ENCODE peak calls at places on chromosomes 13 and 19, in ten cellular contexts. One of them, this sample, is unnamed.

GRCh38 chr13:59261928-59262488 is 901.7 kb downstream of the DIAPH3 start:
- DNase-seq in astrocyte of the spinal cord: no peak
- DNase-seq in nephron progenitor cell: no peak
- DNase-seq in SJSA1: no peak
- DNase-seq in heart left ventricle: no peak
- DNase-seq in GM13977: no peak
- DNase-seq in EH: no peak
- DNase-seq in foreskin fibroblast: no peak
- DNase-seq in NCI-H1105: no peak
- DNase-seq in stimulated activated CD4-positive, alpha-beta T cell treated with anti-CD3 and anti-CD28 coated beads, Interleukin-2, amount 100 ng/mL, for 48 hours: no peak
- DNase-seq in this sample: no peak

GRCh38 chr19:13781547-13781946 is 7.3 kb downstream of the C19orf53 start:
- DNase-seq in astrocyte of the spinal cord: peak
- DNase-seq in nephron progenitor cell: peak
- DNase-seq in SJSA1: peak
- DNase-seq in heart left ventricle: peak
- DNase-seq in GM13977: no peak
- DNase-seq in EH: peak
- DNase-seq in foreskin fibroblast: peak
- DNase-seq in NCI-H1105: peak
- DNase-seq in stimulated activated CD4-positive, alpha-beta T cell treated with anti-CD3 and anti-CD28 coated beads, Interleukin-2, amount 100 ng/mL, for 48 hours: no peak
- DNase-seq in this sample: peak

GRCh38 chr13:22135446-22135845 is 464.6 kb downstream of the FGF9 start:
- DNase-seq in astrocyte of the spinal cord: no peak
- DNase-seq in nephron progenitor cell: no peak
- DNase-seq in SJSA1: no peak
- DNase-seq in heart left ventricle: no peak
- DNase-seq in GM13977: no peak
- DNase-seq in EH: no peak
- DNase-seq in foreskin fibroblast: no peak
- DNase-seq in NCI-H1105: no peak
- DNase-seq in stimulated activated CD4-positive, alpha-beta T cell treated with anti-CD3 and anti-CD28 coated beads, Interleukin-2, amount 100 ng/mL, for 48 hours: no peak
- DNase-seq in this sample: no peak

GRCh38 chr19:56114051-56114694 is 6.9 kb downstream of the ZNF787 start:
- DNase-seq in astrocyte of the spinal cord: no peak
- DNase-seq in nephron progenitor cell: no peak
- DNase-seq in SJSA1: no peak
- DNase-seq in heart left ventricle: no peak
- DNase-seq in GM13977: no peak
- DNase-seq in EH: no peak
- DNase-seq in foreskin fibroblast: no peak
- DNase-seq in NCI-H1105: no peak
- DNase-seq in stimulated activated CD4-positive, alpha-beta T cell treated with anti-CD3 and anti-CD28 coated beads, Interleukin-2, amount 100 ng/mL, for 48 hours: no peak
- DNase-seq in this sample: no peak

GRCh38 chr19:15452111-15453047 is 2.6 kb upstream of the WIZ start:
- DNase-seq in astrocyte of the spinal cord: peak
- DNase-seq in nephron progenitor cell: peak
- DNase-seq in SJSA1: peak
- DNase-seq in heart left ventricle: peak
- DNase-seq in GM13977: no peak
- DNase-seq in EH: peak
- DNase-seq in foreskin fibroblast: peak
- DNase-seq in NCI-H1105: peak
- DNase-seq in stimulated activated CD4-positive, alpha-beta T cell treated with anti-CD3 and anti-CD28 coated beads, Interleukin-2, amount 100 ng/mL, for 48 hours: no peak
- DNase-seq in this sample: peak

GRCh38 chr19:51772977-51773376 is 12.0 kb downstream of the FPR2 start:
- DNase-seq in astrocyte of the spinal cord: no peak
- DNase-seq in nephron progenitor cell: no peak
- DNase-seq in SJSA1: no peak
- DNase-seq in heart left ventricle: no peak
- DNase-seq in GM13977: no peak
- DNase-seq in EH: no peak
- DNase-seq in foreskin fibroblast: no peak
- DNase-seq in NCI-H1105: no peak
- DNase-seq in stimulated activated CD4-positive, alpha-beta T cell treated with anti-CD3 and anti-CD28 coated beads, Interleukin-2, amount 100 ng/mL, for 48 hours: no peak
- DNase-seq in this sample: no peak

GRCh38 chr13:49348748-49349147 is 95.1 kb downstream of the CAB39L start:
- DNase-seq in astrocyte of the spinal cord: no peak
- DNase-seq in nephron progenitor cell: peak
- DNase-seq in SJSA1: no peak
- DNase-seq in heart left ventricle: no peak
- DNase-seq in GM13977: no peak
- DNase-seq in EH: no peak
- DNase-seq in foreskin fibroblast: no peak
- DNase-seq in NCI-H1105: no peak
- DNase-seq in stimulated activated CD4-positive, alpha-beta T cell treated with anti-CD3 and anti-CD28 coated beads, Interleukin-2, amount 100 ng/mL, for 48 hours: no peak
- DNase-seq in this sample: no peak

GRCh38 chr19:9848060-9848459 is 12.9 kb downstream of the PIN1 start:
- DNase-seq in astrocyte of the spinal cord: no peak
- DNase-seq in nephron progenitor cell: peak
- DNase-seq in SJSA1: no peak
- DNase-seq in heart left ventricle: no peak
- DNase-seq in GM13977: peak
- DNase-seq in EH: no peak
- DNase-seq in foreskin fibroblast: no peak
- DNase-seq in NCI-H1105: no peak
- DNase-seq in stimulated activated CD4-positive, alpha-beta T cell treated with anti-CD3 and anti-CD28 coated beads, Interleukin-2, amount 100 ng/mL, for 48 hours: no peak
- DNase-seq in this sample: no peak

GRCh38 chr13:36282818-36283432 is 14.7 kb downstream of the CCDC169 start:
- DNase-seq in astrocyte of the spinal cord: peak
- DNase-seq in nephron progenitor cell: no peak
- DNase-seq in SJSA1: no peak
- DNase-seq in heart left ventricle: no peak
- DNase-seq in GM13977: no peak
- DNase-seq in EH: peak
- DNase-seq in foreskin fibroblast: peak
- DNase-seq in NCI-H1105: peak
- DNase-seq in stimulated activated CD4-positive, alpha-beta T cell treated with anti-CD3 and anti-CD28 coated beads, Interleukin-2, amount 100 ng/mL, for 48 hours: no peak
- DNase-seq in this sample: no peak

GRCh38 chr13:105037064-105037463 is 1498.4 kb downstream of the EFNB2 start:
- DNase-seq in astrocyte of the spinal cord: peak
- DNase-seq in nephron progenitor cell: no peak
- DNase-seq in SJSA1: no peak
- DNase-seq in heart left ventricle: no peak
- DNase-seq in GM13977: no peak
- DNase-seq in EH: no peak
- DNase-seq in foreskin fibroblast: peak
- DNase-seq in NCI-H1105: no peak
- DNase-seq in stimulated activated CD4-positive, alpha-beta T cell treated with anti-CD3 and anti-CD28 coated beads, Interleukin-2, amount 100 ng/mL, for 48 hours: no peak
- DNase-seq in this sample: no peak

GRCh38 chr13:104571890-104572229 is 1505.6 kb upstream of the SLC10A2 start:
- DNase-seq in astrocyte of the spinal cord: no peak
- DNase-seq in nephron progenitor cell: no peak
- DNase-seq in SJSA1: no peak
- DNase-seq in heart left ventricle: no peak
- DNase-seq in GM13977: no peak
- DNase-seq in EH: no peak
- DNase-seq in foreskin fibroblast: no peak
- DNase-seq in NCI-H1105: no peak
- DNase-seq in stimulated activated CD4-positive, alpha-beta T cell treated with anti-CD3 and anti-CD28 coated beads, Interleukin-2, amount 100 ng/mL, for 48 hours: no peak
- DNase-seq in this sample: no peak

GRCh38 chr13:94192576-94192975 is 286.9 kb downstream of the DCT start:
- DNase-seq in astrocyte of the spinal cord: peak
- DNase-seq in nephron progenitor cell: peak
- DNase-seq in SJSA1: no peak
- DNase-seq in heart left ventricle: no peak
- DNase-seq in GM13977: peak
- DNase-seq in EH: peak
- DNase-seq in foreskin fibroblast: no peak
- DNase-seq in NCI-H1105: no peak
- DNase-seq in stimulated activated CD4-positive, alpha-beta T cell treated with anti-CD3 and anti-CD28 coated beads, Interleukin-2, amount 100 ng/mL, for 48 hours: peak
- DNase-seq in this sample: peak

GRCh38 chr19:17506745-17507144 is 4.7 kb upstream of the PGLS start:
- DNase-seq in astrocyte of the spinal cord: no peak
- DNase-seq in nephron progenitor cell: no peak
- DNase-seq in SJSA1: no peak
- DNase-seq in heart left ventricle: no peak
- DNase-seq in GM13977: no peak
- DNase-seq in EH: no peak
- DNase-seq in foreskin fibroblast: no peak
- DNase-seq in NCI-H1105: no peak
- DNase-seq in stimulated activated CD4-positive, alpha-beta T cell treated with anti-CD3 and anti-CD28 coated beads, Interleukin-2, amount 100 ng/mL, for 48 hours: no peak
- DNase-seq in this sample: no peak

GRCh38 chr19:40601061-40601973 is at the start of gene LTBP4:
- DNase-seq in astrocyte of the spinal cord: no peak
- DNase-seq in nephron progenitor cell: peak
- DNase-seq in SJSA1: no peak
- DNase-seq in heart left ventricle: peak
- DNase-seq in GM13977: no peak
- DNase-seq in EH: peak
- DNase-seq in foreskin fibroblast: no peak
- DNase-seq in NCI-H1105: no peak
- DNase-seq in stimulated activated CD4-positive, alpha-beta T cell treated with anti-CD3 and anti-CD28 coated beads, Interleukin-2, amount 100 ng/mL, for 48 hours: no peak
- DNase-seq in this sample: no peak

GRCh38 chr19:9885077-9885552 is 50.0 kb downstream of the PIN1 start:
- DNase-seq in astrocyte of the spinal cord: no peak
- DNase-seq in nephron progenitor cell: no peak
- DNase-seq in SJSA1: no peak
- DNase-seq in heart left ventricle: peak
- DNase-seq in GM13977: no peak
- DNase-seq in EH: peak
- DNase-seq in foreskin fibroblast: peak
- DNase-seq in NCI-H1105: no peak
- DNase-seq in stimulated activated CD4-positive, alpha-beta T cell treated with anti-CD3 and anti-CD28 coated beads, Interleukin-2, amount 100 ng/mL, for 48 hours: no peak
- DNase-seq in this sample: no peak

GRCh38 chr19:55441319-55441691 is 1.8 kb downstream of the SHISA7 start:
- DNase-seq in astrocyte of the spinal cord: no peak
- DNase-seq in nephron progenitor cell: no peak
- DNase-seq in SJSA1: no peak
- DNase-seq in heart left ventricle: no peak
- DNase-seq in GM13977: no peak
- DNase-seq in EH: no peak
- DNase-seq in foreskin fibroblast: no peak
- DNase-seq in NCI-H1105: no peak
- DNase-seq in stimulated activated CD4-positive, alpha-beta T cell treated with anti-CD3 and anti-CD28 coated beads, Interleukin-2, amount 100 ng/mL, for 48 hours: no peak
- DNase-seq in this sample: no peak

GRCh38 chr19:18700501-18701249 is 17.2 kb downstream of the CRTC1 start:
- DNase-seq in astrocyte of the spinal cord: peak
- DNase-seq in nephron progenitor cell: peak
- DNase-seq in SJSA1: no peak
- DNase-seq in heart left ventricle: peak
- DNase-seq in GM13977: peak
- DNase-seq in EH: peak
- DNase-seq in foreskin fibroblast: peak
- DNase-seq in NCI-H1105: peak
- DNase-seq in stimulated activated CD4-positive, alpha-beta T cell treated with anti-CD3 and anti-CD28 coated beads, Interleukin-2, amount 100 ng/mL, for 48 hours: peak
- DNase-seq in this sample: peak